ENCODE peak calls at places on chromosomes 11 and 22, in six cellular contexts. V is fibroblast of pulmonary artery, N is endodermal cell, G is HCT116, Y is lung, O is mesothelial cell of epicardium. U is an unnamed sample.

GRCh38 chr11:34977039-34977906 is 60.9 kb downstream of the PDHX start:
- DNase-seq in V (peak; percentile 69), N (no peak), G (peak; percentile 33), Y (no peak), O (no peak), U (no peak)

GRCh38 chr22:46801826-46802607 is 39.6 kb downstream of the TBC1D22A start:
- DNase-seq in V (no peak), N (peak; percentile 38), G (no peak), Y (peak; percentile 48), O (no peak), U (no peak)

GRCh38 chr11:1876361-1877063 is 15.2 kb downstream of the PRR33 start:
- DNase-seq in V (peak; percentile 73), N (peak; percentile 83), G (no peak), Y (no peak), O (peak; percentile 28), U (peak; percentile 96)

GRCh38 chr11:104151404-104152204 is 12.3 kb downstream of the PDGFD start:
- DNase-seq in V (peak; percentile 48), N (no peak), G (peak; percentile 16), Y (no peak), O (no peak), U (no peak)

GRCh38 chr22:47295982-47296381 is 533.5 kb downstream of the TBC1D22A start:
- DNase-seq in V (no peak), N (peak; percentile 17), G (no peak), Y (no peak), O (no peak), U (no peak)

GRCh38 chr11:36345084-36345511 is 49.0 kb downstream of the PRR5L start:
- DNase-seq in V (no peak), N (no peak), G (no peak), Y (no peak), O (no peak), U (no peak)

GRCh38 chr11:68946416-68947090 is 34.2 kb downstream of the MRGPRD start:
- DNase-seq in V (peak; percentile 92), N (no peak), G (no peak), Y (no peak), O (no peak), U (no peak)

GRCh38 chr11:15845261-15845660 is 511.1 kb downstream of the SOX6 start:
- DNase-seq in V (no peak), N (peak; percentile 83), G (no peak), Y (no peak), O (no peak), U (no peak)

GRCh38 chr11:61861634-61862033 is 29.7 kb downstream of the FADS3 start:
- DNase-seq in V (no peak), N (no peak), G (no peak), Y (no peak), O (no peak), U (no peak)

GRCh38 chr11:102197759-102198158 is 87.5 kb downstream of the YAP1 start:
- DNase-seq in V (no peak), N (peak; percentile 86), G (no peak), Y (no peak), O (no peak), U (no peak)

GRCh38 chr11:82384308-82384707 is 349.4 kb downstream of the FAM181B start:
- DNase-seq in V (no peak), N (peak; percentile 53), G (no peak), Y (no peak), O (no peak), U (no peak)

GRCh38 chr22:47307326-47307725 is 544.9 kb downstream of the TBC1D22A start:
- DNase-seq in V (peak; percentile 37), N (no peak), G (no peak), Y (no peak), O (no peak), U (no peak)

GRCh38 chr22:29480512-29481264 is 670 bp downstream of the NEFH start:
- DNase-seq in V (peak; percentile 72), N (peak; percentile 81), G (no peak), Y (no peak), O (no peak), U (no peak)

GRCh38 chr11:128424271-128424709 is 163.1 kb downstream of the ETS1 start:
- DNase-seq in V (peak; percentile 55), N (peak; percentile 57), G (no peak), Y (no peak), O (no peak), U (no peak)

GRCh38 chr11:87859583-87859982 is 315.7 kb downstream of the RAB38 start:
- DNase-seq in V (peak; percentile 26), N (no peak), G (no peak), Y (no peak), O (no peak), U (no peak)

GRCh38 chr11:125977333-125977732 is 31.5 kb downstream of the VSIG10L2 start:
- DNase-seq in V (no peak), N (no peak), G (no peak), Y (no peak), O (no peak), U (no peak)

GRCh38 chr22:17897864-17898263 is 123.6 kb upstream of the BID start:
- DNase-seq in V (no peak), N (no peak), G (no peak), Y (peak; percentile 43), O (no peak), U (no peak)

GRCh38 chr11:77457340-77457739 is 16.6 kb downstream of the PAK1 start:
- DNase-seq in V (no peak), N (no peak), G (no peak), Y (no peak), O (no peak), U (no peak)

GRCh38 chr11:96052921-96053631 is 129.2 kb upstream of the MTMR2 start:
- DNase-seq in V (peak; percentile 50), N (no peak), G (no peak), Y (no peak), O (no peak), U (no peak)

GRCh38 chr11:102494216-102494615 is 36.3 kb downstream of the MMP7 start:
- DNase-seq in V (peak; percentile 89), N (no peak), G (peak; percentile 59), Y (no peak), O (no peak), U (no peak)

GRCh38 chr11:28447226-28447625 is 339.0 kb downstream of the METTL15 start:
- DNase-seq in V (peak; percentile 35), N (no peak), G (no peak), Y (no peak), O (no peak), U (no peak)

GRCh38 chr22:33472462-33473344 is 414.5 kb upstream of the SYN3 start:
- DNase-seq in V (no peak), N (no peak), G (no peak), Y (no peak), O (no peak), U (no peak)

GRCh38 chr11:40134820-40135219 is 1324.6 kb downstream of the LRRC4C start:
- DNase-seq in V (no peak), N (no peak), G (no peak), Y (no peak), O (no peak), U (no peak)

GRCh38 chr22:29031236-29031982 is 30.2 kb downstream of the C22orf31 start:
- DNase-seq in V (peak; percentile 95), N (peak; percentile 89), G (peak; percentile 97), Y (peak; percentile 66), O (no peak), U (no peak)

GRCh38 chr11:93849751-93850584 is 450 bp downstream of the VSTM5 start:
- DNase-seq in V (peak; percentile 15), N (peak; percentile 78), G (no peak), Y (no peak), O (no peak), U (no peak)

GRCh38 chr11:123300874-123301695 is 106.0 kb upstream of the CLMP start:
- DNase-seq in V (peak; percentile 79), N (no peak), G (peak; percentile 63), Y (no peak), O (no peak), U (no peak)

GRCh38 chr22:16781074-16781763 is 44.0 kb downstream of the XKR3 start:
- DNase-seq in V (no peak), N (no peak), G (no peak), Y (no peak), O (no peak), U (no peak)

GRCh38 chr22:16781764-16782329 is 43.4 kb downstream of the XKR3 start:
- DNase-seq in V (no peak), N (no peak), G (no peak), Y (no peak), O (no peak), U (no peak)

GRCh38 chr22:16783453-16783852 is 41.8 kb downstream of the XKR3 start:
- DNase-seq in V (no peak), N (no peak), G (no peak), Y (no peak), O (no peak), U (no peak)

GRCh38 chr22:16783930-16784354 is 41.3 kb downstream of the XKR3 start:
- DNase-seq in V (no peak), N (peak; percentile 65), G (peak; percentile 8), Y (no peak), O (no peak), U (no peak)
- TF ChIP-seq CTCF in V (no peak), N (peak; percentile 80), G (peak; percentile 10), Y (no peak), O (peak; percentile 61), U (peak; percentile 19)

GRCh38 chr11:48096588-48097525 is 116.5 kb downstream of the PTPRJ start:
- DNase-seq in V (peak; percentile 24), N (peak; percentile 77), G (peak; percentile 35), Y (no peak), O (no peak), U (no peak)
- TF ChIP-seq CTCF in V (no peak), N (peak; percentile 57), G (no peak), Y (no peak), O (no peak), U (no peak)

DNA sequence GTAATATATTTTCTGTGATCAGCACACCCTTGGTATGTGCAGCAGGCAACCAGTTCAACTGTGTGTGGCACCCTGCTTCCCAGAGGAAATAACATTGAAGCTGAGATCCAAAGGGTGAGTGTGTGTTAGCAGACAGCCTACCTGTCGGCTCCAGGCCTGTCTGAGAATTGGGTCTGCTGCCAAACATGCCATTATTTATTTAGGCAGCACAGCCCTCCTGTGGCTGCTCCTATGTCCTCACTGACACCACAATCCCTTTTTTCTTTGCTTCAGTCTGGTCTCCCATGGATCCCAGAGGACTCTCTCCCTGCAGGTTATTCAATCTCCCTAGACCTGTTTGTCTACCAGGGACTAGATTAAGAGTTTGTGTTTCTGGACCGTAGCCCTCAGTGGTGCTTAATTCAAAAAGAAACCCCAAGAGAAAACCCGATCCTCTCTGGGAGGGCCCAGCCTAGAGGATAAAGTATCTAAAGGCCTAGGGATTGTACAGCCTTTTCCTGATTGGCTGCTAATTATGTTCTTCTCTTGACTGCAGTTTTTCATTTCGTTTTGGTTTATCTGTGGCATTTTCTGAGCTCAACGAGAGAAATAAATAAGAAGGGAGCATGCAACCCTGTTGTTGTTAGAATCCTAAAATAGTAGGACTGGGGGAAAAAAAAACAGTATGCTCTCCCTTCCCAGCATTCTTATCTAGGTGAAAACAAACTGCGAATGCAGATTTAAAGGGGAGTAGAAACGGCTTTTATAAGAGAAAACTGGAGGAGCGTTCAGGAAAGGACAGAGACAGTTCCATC is 24.1 kb downstream of the KCNE3 start:
- DNase-seq in V (peak; percentile 41), N (peak; percentile 75), G (peak; percentile 19), Y (peak; percentile 46), O (no peak), U (no peak)
- TF ChIP-seq CTCF in V (peak; percentile 19), N (peak; percentile 44), G (peak; percentile 53), Y (no peak), O (no peak), U (peak; percentile 71)

DNA sequence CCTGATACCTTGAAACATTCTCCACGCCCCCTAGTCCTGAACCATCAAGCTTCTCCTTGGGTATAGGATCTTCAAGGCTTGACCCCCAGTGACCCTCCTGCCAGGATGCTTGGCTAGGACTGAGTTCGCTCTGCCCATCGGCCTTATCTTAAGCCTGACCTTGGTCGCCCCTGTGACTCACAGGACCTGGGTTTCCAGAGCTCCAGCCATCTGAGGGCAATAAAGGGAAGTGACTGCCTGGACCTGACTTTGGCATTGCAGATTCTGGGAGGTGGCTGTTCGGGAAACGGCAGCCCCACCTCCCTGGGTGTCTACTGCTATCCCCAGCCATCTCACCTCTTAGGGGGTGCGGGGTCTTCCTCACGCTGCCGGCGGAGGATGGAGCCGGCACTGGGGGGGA is 15.4 kb downstream of the CARD10 start:
- DNase-seq in V (no peak), N (no peak), G (no peak), Y (no peak), O (no peak), U (no peak)
- TF ChIP-seq CTCF in V (no peak), N (no peak), G (no peak), Y (no peak), O (no peak), U (no peak)

U was measured in chondrocyte.